ENCODE peak calls at places on chromosomes 12 and 14, in eight cellular contexts. X is foreskin fibroblast, D is heart right ventricle, B is bronchial epithelial cell, N is GM23338, Q is HepG2, A is mammary epithelial cell, L is AG10803. M is an unnamed sample.

GRCh38 chr14:23306412-23307145 is at the start of gene BCL2L2:
- DNase-seq in B (peak), Q (peak), X (peak), N (peak), L (peak), D (peak), A (peak), M (peak)

GRCh38 chr12:119621878-119622277 is 28.3 kb downstream of the TMEM233 start:
- DNase-seq in Q (no peak), B (peak), X (no peak), D (no peak), L (no peak), N (no peak), A (peak), M (peak)

GRCh38 chr12:42608196-42608825 is 18.8 kb upstream of the PRICKLE1 start:
- DNase-seq in B (no peak), A (no peak), L (no peak), X (peak), Q (no peak), D (no peak), N (no peak), M (no peak)

GRCh38 chr14:87628129-87628528 is 364.9 kb downstream of the GALC start:
- DNase-seq in Q (peak), L (peak), A (peak), B (no peak), X (peak), N (peak), D (peak), M (peak)

GRCh38 chr12:116244474-116245090 is 32.9 kb downstream of the MED13L start:
- DNase-seq in Q (no peak), L (no peak), N (peak), X (no peak), D (no peak), B (no peak), A (no peak), M (no peak)

GRCh38 chr12:10965511-10965910 is 21.2 kb downstream of the TAS2R50 start:
- DNase-seq in L (peak), D (no peak), B (no peak), A (no peak), X (peak), Q (no peak), N (no peak), M (no peak)

GRCh38 chr12:106078358-106079025 is 60.3 kb downstream of the NUAK1 start:
- DNase-seq in A (peak), L (peak), B (peak), X (peak), N (no peak), Q (no peak), D (peak), M (peak)

GRCh38 chr12:130880411-130880885 is 8.6 kb downstream of the RAN start:
- DNase-seq in A (no peak), Q (no peak), B (no peak), X (peak), N (no peak), D (no peak), L (no peak), M (no peak)

GRCh38 chr12:104132351-104132956 is 5.6 kb downstream of the NFYB start:
- DNase-seq in D (peak), X (no peak), A (no peak), B (no peak), N (no peak), L (no peak), Q (no peak), M (no peak)

GRCh38 chr12:58463050-58463449 is 457.3 kb downstream of the LRIG3 start:
- DNase-seq in L (no peak), D (no peak), Q (no peak), N (no peak), X (no peak), B (peak), A (peak), M (no peak)

GRCh38 chr12:65164774-65165173 is 4.6 kb upstream of the LEMD3 start:
- DNase-seq in L (no peak), B (no peak), A (no peak), D (no peak), X (no peak), Q (no peak), N (no peak), M (no peak)

GRCh38 chr12:66156654-66157053 is 13.1 kb downstream of the TMBIM4 start:
- DNase-seq in L (no peak), Q (no peak), A (no peak), D (no peak), X (peak), B (no peak), N (no peak), M (no peak)

GRCh38 chr12:121545459-121545858 is 35.4 kb downstream of the KDM2B start:
- DNase-seq in L (no peak), A (no peak), D (no peak), B (no peak), Q (no peak), N (no peak), X (no peak), M (no peak)

GRCh38 chr14:88269816-88270416 is 53.2 kb downstream of the KCNK10 start:
- DNase-seq in N (peak), D (no peak), Q (no peak), A (no peak), L (no peak), B (no peak), X (no peak), M (no peak)

GRCh38 chr12:55330446-55330845 is at the start of gene OR6C3:
- DNase-seq in Q (no peak), N (no peak), B (no peak), L (no peak), X (no peak), D (no peak), A (no peak), M (no peak)

GRCh38 chr14:105064001-105064400 is 1.2 kb downstream of the GPR132 start:
- DNase-seq in N (no peak), L (no peak), D (no peak), B (no peak), X (no peak), Q (no peak), A (no peak), M (no peak)

GRCh38 chr14:71524321-71524982 is 407.8 kb upstream of the RGS6 start:
- DNase-seq in N (no peak), B (no peak), A (no peak), Q (no peak), D (no peak), L (no peak), X (no peak), M (no peak)

GRCh38 chr12:106234513-106234912 is 13.3 kb downstream of the CKAP4 start:
- DNase-seq in L (peak), B (peak), X (peak), A (peak), Q (no peak), N (no peak), D (no peak), M (peak)

DNA sequence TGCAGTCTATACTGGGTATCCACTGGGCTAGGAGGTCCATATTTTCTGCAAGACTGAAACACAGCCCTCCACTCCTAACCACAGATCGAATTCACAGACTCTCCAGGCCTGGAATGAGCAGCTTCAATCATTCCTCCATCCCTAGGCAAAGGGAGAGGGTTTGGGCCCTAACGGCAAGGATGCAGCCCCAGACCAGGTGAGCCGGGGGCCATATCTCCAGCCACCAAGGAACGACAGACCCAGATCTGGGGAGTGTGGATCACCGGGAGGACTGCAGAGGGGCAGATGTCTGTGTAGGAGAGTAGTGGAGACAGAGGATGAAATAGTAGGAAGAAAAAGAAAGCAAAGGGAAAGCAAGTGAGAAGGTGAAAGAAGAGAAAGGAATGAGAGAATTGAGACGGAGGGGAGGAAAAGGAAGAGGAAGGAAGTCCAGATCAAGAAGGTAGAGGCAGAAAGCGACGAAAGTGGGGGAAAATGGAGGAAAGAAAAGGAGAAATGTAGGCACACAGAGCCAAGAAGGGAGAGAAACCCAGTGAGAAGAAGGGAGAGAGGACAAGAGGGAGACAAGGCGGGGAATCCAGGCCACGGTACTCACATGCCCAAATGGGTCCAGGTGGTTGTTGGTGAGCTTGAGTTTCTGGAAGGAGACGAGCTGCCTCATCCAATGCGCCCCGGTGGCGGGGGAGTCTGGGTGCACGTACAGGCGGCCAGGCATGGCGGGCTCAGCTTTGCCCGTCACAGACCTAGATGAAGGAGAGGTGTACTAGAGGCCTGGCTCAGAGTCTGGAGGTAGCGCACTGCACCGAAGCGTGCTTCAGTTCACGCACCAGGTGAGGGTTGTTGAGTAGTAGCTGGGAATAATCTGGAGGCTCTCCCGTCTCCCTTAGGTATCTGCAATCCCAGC is 7.7 kb downstream of the TBX5 start:
- DNase-seq in L (no peak), X (peak), Q (no peak), N (peak), A (no peak), D (no peak), B (no peak), M (no peak)
- H3K4me3 ChIP-seq in L (no peak), X (peak), Q (no peak), N (peak), A (no peak), D (no peak), B (no peak), M (no peak)

GRCh38 chr14:85531594-85532391 is 1.8 kb downstream of the FLRT2 start:
- DNase-seq in L (peak), N (peak), D (peak), X (peak), A (peak), B (peak), Q (no peak), M (peak)
- TF ChIP-seq CTCF in L (peak), N (no peak), D (peak), X (peak), A (peak), B (peak), Q (peak), M (no peak)

DNA sequence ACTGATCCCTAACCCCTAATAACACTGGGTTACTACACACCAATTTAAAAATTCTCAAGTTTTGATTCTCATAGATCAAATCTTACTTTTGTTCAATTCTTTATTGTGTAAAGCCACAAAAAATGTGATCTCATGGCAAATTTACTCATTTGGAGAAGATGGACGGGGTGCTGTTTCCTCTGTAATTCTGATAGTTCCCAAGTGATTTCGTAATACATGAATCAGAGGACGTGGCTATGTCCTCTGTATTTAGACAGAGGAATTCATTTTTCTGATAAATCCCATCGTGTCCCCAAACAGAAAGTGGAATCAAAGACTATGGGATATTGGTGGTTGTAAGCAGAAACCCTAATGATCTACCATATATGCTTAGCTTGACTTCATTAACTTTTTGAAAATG is 76.6 kb upstream of the GNG2 start:
- DNase-seq in Q (no peak), N (no peak), D (no peak), X (peak), B (peak), L (peak), A (peak), M (peak)
- H3K4me3 ChIP-seq in Q (no peak), N (no peak), D (no peak), X (no peak), B (no peak), L (no peak), A (no peak), M (no peak)

GRCh38 chr12:112349440-112349839 is 32.8 kb downstream of the HECTD4 start:
- DNase-seq in B (no peak), Q (no peak), N (no peak), A (no peak), L (peak), X (peak), D (no peak), M (no peak)
- TF ChIP-seq CTCF in B (no peak), Q (no peak), N (no peak), A (no peak), L (no peak), X (no peak), D (no peak), M (no peak)

GRCh38 chr14:50003213-50004021 is 110.5 kb downstream of the ARF6 start:
- DNase-seq in X (peak), L (peak), Q (peak), N (peak), D (peak), A (peak), B (no peak), M (peak)

GRCh38 chr14:50000215-50001145 is 107.6 kb downstream of the ARF6 start:
- DNase-seq in Q (peak), N (peak), L (peak), B (peak), D (peak), A (peak), X (peak), M (peak)

GRCh38 chr14:50001999-50002925 is 109.4 kb downstream of the ARF6 start:
- DNase-seq in N (peak), L (no peak), D (no peak), A (peak), B (peak), Q (no peak), X (no peak), M (no peak)

GRCh38 chr14:50001146-50001998 is 108.5 kb downstream of the ARF6 start:
- DNase-seq in X (peak), Q (peak), A (peak), L (peak), N (peak), D (no peak), B (peak), M (peak)

DNA sequence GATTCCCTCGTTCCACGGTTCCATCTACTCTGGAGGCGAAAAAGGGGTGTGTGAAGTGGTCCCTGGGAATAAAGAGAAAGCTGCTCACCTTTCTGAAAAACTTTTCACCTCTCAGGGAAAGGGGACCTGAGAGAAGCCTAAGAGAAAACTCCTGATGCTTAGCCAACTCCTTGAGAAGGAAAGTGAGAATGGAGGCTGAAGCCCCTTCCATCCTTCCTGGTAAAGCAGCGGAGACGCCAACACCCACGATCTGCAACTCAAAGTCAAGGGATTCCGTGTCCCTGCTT is 110.0 kb downstream of the ARF6 start:
- DNase-seq in X (no peak), A (no peak), B (no peak), N (no peak), Q (no peak), D (no peak), L (no peak), M (no peak)
- H3K4me3 ChIP-seq in X (peak), A (no peak), B (peak), N (peak), Q (peak), D (peak), L (peak), M (peak)

DNA sequence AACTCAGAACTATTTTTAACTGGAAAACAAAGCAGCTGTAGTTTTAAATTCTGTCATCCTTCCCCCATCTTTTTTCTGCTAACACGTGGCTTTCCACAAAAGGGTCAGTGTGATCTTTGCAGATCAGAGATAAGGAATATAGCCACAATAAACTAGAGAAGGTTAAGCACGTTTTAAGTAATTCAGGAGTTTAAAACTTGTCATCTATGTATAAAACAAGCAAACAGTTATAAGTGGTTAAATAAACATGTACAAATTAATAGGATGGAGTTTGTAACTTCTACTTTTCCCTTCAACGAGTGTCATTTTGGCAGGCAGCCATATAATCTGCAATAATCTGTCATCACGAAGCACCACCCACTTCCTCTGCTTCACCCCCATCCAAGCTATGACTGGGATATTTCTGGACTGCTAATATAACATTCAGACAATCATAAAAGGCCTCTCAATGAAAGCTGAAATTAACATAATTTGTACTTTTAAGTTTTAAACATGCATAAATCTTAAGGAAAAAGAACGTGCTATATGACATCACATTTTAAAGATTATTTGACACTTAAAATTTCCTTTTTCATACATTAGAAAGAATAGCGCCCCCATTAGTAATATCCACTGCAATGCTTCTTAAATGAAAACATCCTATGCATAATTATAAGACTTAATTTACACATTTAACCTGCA is 15.2 kb downstream of the TAOK3 start:
- DNase-seq in Q (no peak), X (peak), N (no peak), D (peak), L (peak), A (peak), B (peak), M (no peak)
- TF ChIP-seq CTCF in Q (no peak), X (no peak), N (peak), D (peak), L (peak), A (no peak), B (no peak), M (no peak)

GRCh38 chr12:132488127-132489077 is 1.5 kb upstream of the FBRSL1 start:
- DNase-seq in B (no peak), Q (no peak), X (no peak), D (peak), L (no peak), N (no peak), A (no peak), M (no peak)
- H3K4me3 ChIP-seq in B (no peak), Q (no peak), X (no peak), D (peak), L (no peak), N (peak), A (no peak), M (no peak)